ENCODE peak calls at places on chromosomes 3 and 15, in five cellular contexts. One of them, this sample, is unnamed.

GRCh38 chr3:187183210-187183862 is 13.9 kb upstream of the RTP1 start:
- DNase-seq in left ventricle myocardium inferior: no peak
- DNase-seq in body of pancreas: no peak
- DNase-seq in transverse colon: no peak
- DNase-seq in A549: no peak
- DNase-seq in this sample: no peak

GRCh38 chr3:67804545-67804944 is 150.1 kb upstream of the SUCLG2 start:
- DNase-seq in body of pancreas: no peak
- DNase-seq in transverse colon: no peak
- DNase-seq in A549: no peak
- DNase-seq in left ventricle myocardium inferior: no peak
- DNase-seq in this sample: no peak

GRCh38 chr3:40043444-40043755 is 234.0 kb downstream of the MYRIP start:
- DNase-seq in transverse colon: no peak
- DNase-seq in A549: no peak
- DNase-seq in body of pancreas: peak
- DNase-seq in left ventricle myocardium inferior: no peak
- DNase-seq in this sample: no peak

GRCh38 chr3:186870421-186871201 is 28.1 kb downstream of the ADIPOQ start:
- DNase-seq in body of pancreas: peak
- DNase-seq in A549: no peak
- DNase-seq in transverse colon: no peak
- DNase-seq in left ventricle myocardium inferior: no peak
- DNase-seq in this sample: no peak

GRCh38 chr3:24689353-24689752 is 194.7 kb upstream of the THRB start:
- DNase-seq in body of pancreas: no peak
- DNase-seq in transverse colon: no peak
- DNase-seq in left ventricle myocardium inferior: no peak
- DNase-seq in A549: no peak
- DNase-seq in this sample: no peak

GRCh38 chr3:185687479-185687878 is 101.4 kb downstream of the SENP2 start:
- DNase-seq in left ventricle myocardium inferior: no peak
- DNase-seq in body of pancreas: no peak
- DNase-seq in A549: no peak
- DNase-seq in transverse colon: no peak
- DNase-seq in this sample: no peak

GRCh38 chr3:105827959-105828358 is 40.9 kb downstream of the CBLB start:
- DNase-seq in transverse colon: peak
- DNase-seq in A549: peak
- DNase-seq in left ventricle myocardium inferior: no peak
- DNase-seq in body of pancreas: no peak
- DNase-seq in this sample: peak

GRCh38 chr3:29871087-29871486 is 590.2 kb downstream of the RBMS3 start:
- DNase-seq in left ventricle myocardium inferior: no peak
- DNase-seq in transverse colon: no peak
- DNase-seq in A549: peak
- DNase-seq in body of pancreas: no peak
- DNase-seq in this sample: no peak

GRCh38 chr3:77196146-77196545 is 156.2 kb downstream of the ROBO2 start:
- DNase-seq in A549: no peak
- DNase-seq in transverse colon: no peak
- DNase-seq in body of pancreas: no peak
- DNase-seq in left ventricle myocardium inferior: no peak
- DNase-seq in this sample: no peak

GRCh38 chr3:187955076-187955952 is 198.6 kb upstream of the LPP start:
- DNase-seq in A549: peak
- DNase-seq in left ventricle myocardium inferior: no peak
- DNase-seq in body of pancreas: peak
- DNase-seq in transverse colon: no peak
- DNase-seq in this sample: peak

GRCh38 chr3:141845407-141846049 is 30.9 kb upstream of the ATP1B3 start:
- DNase-seq in A549: no peak
- DNase-seq in body of pancreas: no peak
- DNase-seq in transverse colon: peak
- DNase-seq in left ventricle myocardium inferior: no peak
- DNase-seq in this sample: no peak

DNA sequence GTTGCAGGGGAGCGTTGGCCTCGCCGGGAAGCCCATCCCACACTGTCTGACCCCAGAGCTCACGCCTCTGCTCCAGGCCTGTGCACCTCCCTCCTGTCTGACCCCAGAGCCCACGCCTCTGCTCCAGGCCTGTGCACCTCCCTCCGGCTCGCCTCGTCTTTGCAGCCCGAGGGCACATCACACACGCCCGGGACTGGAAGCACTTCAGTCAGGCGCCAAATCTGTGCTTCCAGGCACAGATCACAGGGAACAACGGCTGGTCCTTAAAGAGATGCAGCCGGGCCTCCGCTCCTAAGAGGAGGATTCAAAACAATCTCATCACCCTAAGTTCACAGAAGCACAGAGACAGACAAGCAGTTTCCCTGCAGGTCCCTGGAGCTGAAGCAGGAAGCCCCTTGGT is 103.0 kb upstream of the RPL32 start:
- DNase-seq in body of pancreas: no peak
- DNase-seq in left ventricle myocardium inferior: no peak
- DNase-seq in A549: no peak
- DNase-seq in transverse colon: no peak
- DNase-seq in this sample: no peak
- H3K27ac ChIP-seq in body of pancreas: no peak
- H3K27ac ChIP-seq in left ventricle myocardium inferior: peak
- H3K27ac ChIP-seq in A549: no peak
- H3K27ac ChIP-seq in transverse colon: no peak
- H3K27ac ChIP-seq in this sample: peak

DNA sequence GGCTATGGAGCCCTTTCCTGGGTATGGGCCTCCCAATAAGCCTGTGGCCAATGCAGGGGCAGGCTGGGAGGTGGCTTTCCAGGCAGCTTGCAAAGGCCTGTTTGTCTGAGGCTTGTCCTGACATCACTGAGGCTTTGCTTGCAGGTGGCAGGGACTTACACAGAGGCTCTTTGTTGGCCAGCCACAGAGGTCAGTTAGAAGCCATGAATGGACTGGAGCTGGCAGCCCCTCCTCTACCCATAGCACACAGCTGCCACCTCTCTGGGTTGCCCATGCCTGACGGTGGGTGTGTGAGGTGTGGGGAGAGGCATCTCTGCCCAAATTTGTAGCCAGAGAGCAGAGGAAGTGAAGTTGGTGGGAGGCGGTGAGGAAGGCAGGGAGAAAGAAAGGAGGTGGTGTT is 17.1 kb downstream of the LIMD1 start:
- DNase-seq in A549: no peak
- DNase-seq in transverse colon: no peak
- DNase-seq in left ventricle myocardium inferior: no peak
- DNase-seq in body of pancreas: peak
- DNase-seq in this sample: no peak
- H3K4me3 ChIP-seq in A549: no peak
- H3K4me3 ChIP-seq in transverse colon: no peak
- H3K4me3 ChIP-seq in left ventricle myocardium inferior: no peak
- H3K4me3 ChIP-seq in body of pancreas: no peak
- H3K4me3 ChIP-seq in this sample: no peak

GRCh38 chr3:177299250-177299649 is 102.0 kb upstream of the TBL1XR1 start:
- DNase-seq in transverse colon: no peak
- DNase-seq in A549: no peak
- DNase-seq in body of pancreas: no peak
- DNase-seq in left ventricle myocardium inferior: no peak
- DNase-seq in this sample: no peak

GRCh38 chr3:177295116-177295515 is 97.8 kb upstream of the TBL1XR1 start:
- DNase-seq in body of pancreas: no peak
- DNase-seq in left ventricle myocardium inferior: no peak
- DNase-seq in transverse colon: peak
- DNase-seq in A549: peak
- DNase-seq in this sample: no peak

GRCh38 chr3:177290633-177291032 is 93.4 kb upstream of the TBL1XR1 start:
- DNase-seq in transverse colon: no peak
- DNase-seq in left ventricle myocardium inferior: no peak
- DNase-seq in A549: no peak
- DNase-seq in body of pancreas: no peak
- DNase-seq in this sample: no peak

DNA sequence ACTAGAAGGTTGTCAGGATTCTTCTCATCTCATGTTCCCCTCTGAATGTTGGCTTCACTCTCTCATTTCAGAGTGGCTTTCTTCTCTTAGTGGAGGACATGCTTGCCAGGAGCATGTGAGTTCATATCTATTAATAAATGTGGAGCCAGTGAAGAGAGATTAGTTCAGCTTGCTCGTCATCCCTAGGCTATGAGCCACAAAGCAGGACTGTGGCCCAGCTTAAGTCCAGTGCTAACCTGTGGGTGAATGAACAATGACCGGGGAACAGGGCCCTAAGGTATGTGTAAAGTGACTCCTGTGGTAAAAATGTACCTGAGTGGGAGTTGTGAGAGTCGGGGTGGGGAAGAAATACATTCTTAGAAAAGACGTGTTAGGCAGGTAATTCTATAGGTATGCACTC is 96.9 kb upstream of the TBL1XR1 start:
- DNase-seq in A549: no peak
- DNase-seq in left ventricle myocardium inferior: peak
- DNase-seq in body of pancreas: peak
- DNase-seq in transverse colon: no peak
- DNase-seq in this sample: peak
- H3K27ac ChIP-seq in A549: no peak
- H3K27ac ChIP-seq in left ventricle myocardium inferior: peak
- H3K27ac ChIP-seq in body of pancreas: no peak
- H3K27ac ChIP-seq in transverse colon: peak
- H3K27ac ChIP-seq in this sample: peak

GRCh38 chr15:82798104-82798503 is 7.8 kb downstream of the FSD2 start:
- DNase-seq in transverse colon: no peak
- DNase-seq in A549: no peak
- DNase-seq in body of pancreas: no peak
- DNase-seq in left ventricle myocardium inferior: no peak
- DNase-seq in this sample: no peak
- H3K4me3 ChIP-seq in transverse colon: no peak
- H3K4me3 ChIP-seq in A549: no peak
- H3K4me3 ChIP-seq in body of pancreas: no peak
- H3K4me3 ChIP-seq in left ventricle myocardium inferior: no peak
- H3K4me3 ChIP-seq in this sample: no peak

DNA sequence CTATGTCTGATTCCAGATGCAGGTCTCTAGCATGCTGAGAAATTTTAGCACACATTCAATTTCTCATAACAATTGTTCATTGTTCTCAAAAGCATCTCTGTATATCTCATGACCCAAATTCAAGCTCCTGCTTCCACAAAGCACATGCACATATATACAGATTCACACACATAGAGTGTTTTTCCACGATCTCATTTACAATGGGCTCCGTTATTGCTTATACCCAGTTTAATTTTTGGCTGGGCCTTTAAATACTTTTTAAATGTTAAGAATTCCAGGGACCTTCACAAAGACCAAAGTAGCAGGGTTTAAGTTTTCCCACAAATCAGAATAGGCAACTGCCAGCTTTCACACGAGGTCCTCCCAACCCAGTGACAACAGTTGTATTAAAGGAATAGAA is 333.5 kb upstream of the SEMA6D start:
- DNase-seq in A549: no peak
- DNase-seq in transverse colon: no peak
- DNase-seq in left ventricle myocardium inferior: no peak
- DNase-seq in body of pancreas: no peak
- DNase-seq in this sample: no peak
- H3K27ac ChIP-seq in A549: no peak
- H3K27ac ChIP-seq in transverse colon: no peak
- H3K27ac ChIP-seq in left ventricle myocardium inferior: no peak
- H3K27ac ChIP-seq in body of pancreas: no peak
- H3K27ac ChIP-seq in this sample: no peak

GRCh38 chr3:45145223-45145622 is 955 bp downstream of the CDCP1 start:
- DNase-seq in body of pancreas: peak
- DNase-seq in transverse colon: no peak
- DNase-seq in A549: no peak
- DNase-seq in left ventricle myocardium inferior: no peak
- DNase-seq in this sample: no peak

GRCh38 chr3:45140392-45140791 is 5.8 kb downstream of the CDCP1 start:
- DNase-seq in body of pancreas: peak
- DNase-seq in transverse colon: no peak
- DNase-seq in A549: no peak
- DNase-seq in left ventricle myocardium inferior: no peak
- DNase-seq in this sample: peak

GRCh38 chr3:45145681-45146614 is at the start of gene CDCP1:
- DNase-seq in body of pancreas: peak
- DNase-seq in A549: no peak
- DNase-seq in left ventricle myocardium inferior: no peak
- DNase-seq in transverse colon: peak
- DNase-seq in this sample: no peak

GRCh38 chr3:45139372-45139894 is 6.7 kb downstream of the CDCP1 start:
- DNase-seq in left ventricle myocardium inferior: no peak
- DNase-seq in transverse colon: no peak
- DNase-seq in A549: no peak
- DNase-seq in body of pancreas: no peak
- DNase-seq in this sample: peak

GRCh38 chr3:45143673-45144670 is 2.2 kb downstream of the CDCP1 start:
- DNase-seq in body of pancreas: no peak
- DNase-seq in A549: no peak
- DNase-seq in transverse colon: no peak
- DNase-seq in left ventricle myocardium inferior: no peak
- DNase-seq in this sample: no peak
- H3K4me3 ChIP-seq in body of pancreas: no peak
- H3K4me3 ChIP-seq in A549: no peak
- H3K4me3 ChIP-seq in transverse colon: peak
- H3K4me3 ChIP-seq in left ventricle myocardium inferior: no peak
- H3K4me3 ChIP-seq in this sample: no peak

DNA sequence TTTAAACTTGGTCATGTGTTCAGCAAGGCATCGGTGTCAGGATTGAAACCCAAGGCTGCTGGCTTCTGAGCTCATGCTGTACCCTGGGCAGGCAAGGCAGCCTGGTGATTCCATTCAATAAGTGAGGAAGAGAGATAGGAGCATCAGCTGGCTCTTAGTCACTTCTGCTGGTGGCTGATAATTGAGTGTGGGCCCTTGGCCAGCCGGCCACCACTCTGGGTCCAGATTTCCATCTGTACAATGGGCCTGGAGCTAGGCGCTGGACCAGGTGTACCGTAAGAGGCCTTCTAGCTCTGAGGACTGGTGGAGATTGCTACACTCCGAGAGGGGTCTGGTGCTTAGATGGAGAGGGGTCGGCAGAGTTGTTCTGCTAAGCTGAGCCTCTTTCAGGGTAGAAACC is 4.3 kb downstream of the CD276 start:
- DNase-seq in transverse colon: no peak
- DNase-seq in A549: no peak
- DNase-seq in body of pancreas: no peak
- DNase-seq in left ventricle myocardium inferior: no peak
- DNase-seq in this sample: no peak
- H3K27ac ChIP-seq in transverse colon: peak
- H3K27ac ChIP-seq in A549: no peak
- H3K27ac ChIP-seq in body of pancreas: no peak
- H3K27ac ChIP-seq in left ventricle myocardium inferior: peak
- H3K27ac ChIP-seq in this sample: peak

GRCh38 chr15:60392986-60393811 is 4.6 kb downstream of the ANXA2 start:
- DNase-seq in transverse colon: peak
- DNase-seq in left ventricle myocardium inferior: peak
- DNase-seq in body of pancreas: peak
- DNase-seq in A549: peak
- DNase-seq in this sample: peak
- H3K4me3 ChIP-seq in transverse colon: peak
- H3K4me3 ChIP-seq in left ventricle myocardium inferior: peak
- H3K4me3 ChIP-seq in body of pancreas: no peak
- H3K4me3 ChIP-seq in A549: peak
- H3K4me3 ChIP-seq in this sample: no peak

DNA sequence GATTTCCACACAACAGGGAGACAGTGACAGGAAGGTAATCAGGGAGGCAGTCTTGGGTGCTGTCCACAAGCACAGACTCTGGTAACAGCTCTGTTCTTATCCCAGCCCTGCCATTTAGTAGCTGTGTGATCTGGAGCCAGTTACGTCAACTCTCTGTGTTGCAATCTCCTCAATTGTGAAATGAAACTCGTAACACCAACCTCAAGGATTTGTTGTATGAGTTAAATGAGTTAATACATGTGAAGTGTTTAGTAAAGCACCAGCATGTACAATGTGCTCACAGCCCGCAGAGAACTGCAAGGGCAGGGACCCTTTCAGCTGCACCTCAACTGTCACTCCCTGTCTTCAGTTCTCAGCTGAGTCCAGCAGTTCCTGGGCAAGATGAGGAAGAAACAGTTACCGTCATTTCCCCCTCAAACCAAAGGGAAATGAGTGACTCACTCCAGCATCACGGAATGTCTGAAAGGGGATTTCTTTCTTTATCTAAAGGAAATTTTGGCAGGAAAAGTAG is 39.8 kb upstream of the MB21D2 start:
- DNase-seq in transverse colon: peak
- DNase-seq in left ventricle myocardium inferior: peak
- DNase-seq in A549: peak
- DNase-seq in body of pancreas: peak
- DNase-seq in this sample: peak
- H3K27ac ChIP-seq in transverse colon: no peak
- H3K27ac ChIP-seq in left ventricle myocardium inferior: peak
- H3K27ac ChIP-seq in A549: peak
- H3K27ac ChIP-seq in body of pancreas: peak
- H3K27ac ChIP-seq in this sample: peak

This sample was measured in tibial artery.